ENCODE peak calls at places on chromosomes 12 and 14, in four cellular contexts. Z is endothelial cell of umbilical vein, G is K562, T is GM12878. L is an unnamed sample.

GRCh38 chr14:83004456-83005006 is 1470.9 kb upstream of the SEL1L start:
- DNase-seq in Z (no peak), G (no peak), T (no peak), L (no peak)

GRCh38 chr12:66149702-66150398 is 19.3 kb upstream of the LLPH start:
- DNase-seq in Z (peak; percentile 26), G (peak; percentile 27), T (no peak), L (no peak)

GRCh38 chr14:103137721-103138482 is 14.6 kb downstream of the TNFAIP2 start:
- DNase-seq in Z (no peak), G (no peak), T (no peak), L (no peak)

GRCh38 chr12:7642876-7643309 is 22.8 kb downstream of the APOBEC1 start:
- DNase-seq in Z (peak; percentile 3), T (no peak), G (no peak), L (no peak)

GRCh38 chr12:62998454-62998853 is 63.5 kb upstream of the PPM1H start:
- DNase-seq in Z (no peak), G (no peak), T (no peak), L (no peak)

GRCh38 chr12:93183940-93184663 is 193.6 kb upstream of the NUDT4 start:
- DNase-seq in T (peak; percentile 73), Z (no peak), G (no peak), L (no peak)

GRCh38 chr14:22509751-22510300 is 79.2 kb downstream of the DAD1 start:
- DNase-seq in Z (no peak), G (no peak), T (no peak), L (no peak)

GRCh38 chr12:75130811-75131210 is 78.8 kb downstream of the KCNC2 start:
- DNase-seq in G (no peak), Z (no peak), T (no peak), L (no peak)

GRCh38 chr14:50230601-50231474 is 540 bp downstream of the SOS2 start:
- DNase-seq in G (no peak), Z (peak; percentile 75), T (peak; percentile 36), L (peak; percentile 55)

GRCh38 chr14:81172881-81173280 is 47.9 kb downstream of the GTF2A1 start:
- DNase-seq in Z (no peak), G (no peak), T (no peak), L (no peak)

GRCh38 chr14:53180272-53181221 is 27.4 kb upstream of the DDHD1 start:
- DNase-seq in T (peak; percentile 78), G (peak; percentile 11), Z (no peak), L (peak; percentile 45)

GRCh38 chr12:46858368-46858767 is 32.6 kb upstream of the SLC38A4 start:
- DNase-seq in G (no peak), Z (no peak), T (no peak), L (peak; percentile 45)
- H3K9me3 ChIP-seq in G (no peaks in the 10 kb centered on the region), Z (no peaks in the 10 kb centered on the region), T (no peaks in the 10 kb centered on the region), L (peaks cover 13% of the 10 kb centered on the region)

GRCh38 chr12:32253154-32253795 is 146.1 kb upstream of the FGD4 start:
- DNase-seq in G (no peak), T (no peak), Z (no peak), L (no peak)

GRCh38 chr12:32254260-32254659 is 145.1 kb upstream of the FGD4 start:
- DNase-seq in G (no peak), Z (no peak), T (no peak), L (no peak)

GRCh38 chr12:32252199-32253073 is 145.8 kb downstream of the BICD1 start:
- DNase-seq in G (no peak), Z (no peak), T (peak; percentile 76), L (no peak)

GRCh38 chr12:32249701-32250270 is 143.1 kb downstream of the BICD1 start:
- DNase-seq in T (no peak), Z (no peak), G (no peak), L (no peak)

GRCh38 chr12:32248594-32249140 is 142.0 kb downstream of the BICD1 start:
- DNase-seq in Z (no peak), G (no peak), T (no peak), L (no peak)
- TF ChIP-seq MYC in Z (no peak), G (no peak), T (no peak), L (no peak)

DNA sequence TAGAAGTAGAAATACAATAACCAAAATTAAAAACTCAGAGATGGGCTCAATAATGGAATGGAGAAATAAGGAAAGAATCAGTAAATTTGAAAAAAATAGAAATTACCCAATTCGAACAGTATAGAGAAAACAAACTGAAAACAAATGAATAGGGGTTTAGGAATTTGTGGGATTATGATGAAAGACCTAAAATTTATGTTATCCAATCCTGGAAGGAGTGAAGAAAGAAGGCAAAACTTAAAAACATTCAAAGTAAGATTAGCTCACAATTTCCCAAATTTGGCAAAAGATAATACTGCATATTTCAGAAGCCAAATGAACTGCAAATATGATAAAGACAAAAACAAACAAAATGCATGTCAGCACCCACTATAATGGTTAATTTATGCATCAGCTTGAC is 177.1 kb downstream of the CCDC91 start:
- DNase-seq in G (no peak), Z (no peak), T (no peak), L (no peak)
- H3K9me3 ChIP-seq in G (peaks cover 24% of the 10 kb centered on the region), Z (no peaks in the 10 kb centered on the region), T (peaks cover 20% of the 10 kb centered on the region), L (peaks cover 46% of the 10 kb centered on the region)

DNA sequence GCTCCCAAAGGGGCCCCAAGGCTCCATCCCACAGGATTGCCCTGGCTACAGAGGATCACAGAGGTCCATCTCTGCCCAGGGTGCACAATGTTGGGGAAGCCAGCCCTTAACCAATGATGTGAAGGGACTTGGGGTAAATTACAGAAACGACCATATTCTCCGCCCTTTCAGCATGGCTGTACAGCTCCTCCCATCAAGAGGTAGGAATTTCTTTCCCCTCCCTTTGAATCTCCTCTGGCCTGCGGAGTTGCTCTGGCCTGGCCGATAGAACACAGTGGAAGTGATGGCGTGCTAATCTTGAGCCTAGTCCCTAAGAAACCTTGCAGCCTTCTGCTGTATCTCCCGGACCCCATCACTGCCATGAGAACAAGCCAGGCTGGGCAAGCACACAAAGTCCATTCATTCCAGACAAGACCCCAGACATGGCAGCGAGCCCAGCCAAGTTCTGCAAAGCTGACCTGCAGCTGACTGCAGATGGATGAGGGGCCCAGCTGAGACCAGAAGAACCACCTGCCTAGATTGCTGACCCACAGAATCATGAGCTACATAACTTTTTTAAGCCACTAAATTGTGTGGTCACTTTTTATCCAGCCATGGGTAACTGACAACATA is 6.9 kb upstream of the IFI27 start:
- DNase-seq in G (no peak), Z (no peak), T (no peak), L (no peak)
- TF ChIP-seq MYC in G (no peak), Z (no peak), T (no peak), L (no peak)